ENCODE peak calls at places on chromosomes 2 and 18, in four cellular contexts. One of them, this sample, is unnamed.

GRCh38 chr2:203582468-203582867 is 47.4 kb upstream of the RAPH1 start:
- DNase-seq in HCT116: no peak
- DNase-seq in K562: no peak
- DNase-seq in HepG2: no peak
- DNase-seq in this sample: no peak

GRCh38 chr2:127661949-127662510 is 13.3 kb downstream of the LIMS2 start:
- DNase-seq in HCT116: no peak
- DNase-seq in K562: no peak
- DNase-seq in HepG2: no peak
- DNase-seq in this sample: no peak

GRCh38 chr2:222480497-222480896 is 56.2 kb downstream of the SGPP2 start:
- DNase-seq in HCT116: no peak
- DNase-seq in K562: no peak
- DNase-seq in HepG2: no peak
- DNase-seq in this sample: no peak

GRCh38 chr2:209661286-209661685 is 110.3 kb upstream of the UNC80 start:
- DNase-seq in HCT116: no peak
- DNase-seq in K562: no peak
- DNase-seq in HepG2: no peak
- DNase-seq in this sample: no peak

GRCh38 chr2:173929441-173929840 is 35.7 kb downstream of the SP3 start:
- DNase-seq in HCT116: no peak
- DNase-seq in K562: no peak
- DNase-seq in HepG2: no peak
- DNase-seq in this sample: no peak

GRCh38 chr18:58661423-58661822 is 9.8 kb upstream of the MALT1 start:
- DNase-seq in HCT116: no peak
- DNase-seq in K562: no peak
- DNase-seq in HepG2: no peak
- DNase-seq in this sample: no peak

GRCh38 chr18:47996091-47996541 is 65.7 kb upstream of the SMAD2 start:
- DNase-seq in HCT116: no peak
- DNase-seq in K562: no peak
- DNase-seq in HepG2: no peak
- DNase-seq in this sample: no peak

GRCh38 chr2:172227719-172228118 is 125.0 kb upstream of the DLX2 start:
- DNase-seq in HCT116: no peak
- DNase-seq in K562: no peak
- DNase-seq in HepG2: no peak
- DNase-seq in this sample: no peak

GRCh38 chr2:165440367-165440766 is 29.1 kb upstream of the CSRNP3 start:
- DNase-seq in HCT116: no peak
- DNase-seq in K562: no peak
- DNase-seq in HepG2: no peak
- DNase-seq in this sample: no peak

GRCh38 chr18:24770625-24771024 is 310.2 kb downstream of the HRH4 start:
- DNase-seq in HCT116: no peak
- DNase-seq in K562: no peak
- DNase-seq in HepG2: no peak
- DNase-seq in this sample: no peak

GRCh38 chr18:39463986-39464385 is 1898.4 kb upstream of the CELF4 start:
- DNase-seq in HCT116: no peak
- DNase-seq in K562: no peak
- DNase-seq in HepG2: no peak
- DNase-seq in this sample: no peak

GRCh38 chr2:1676913-1677832 is 67.1 kb downstream of the PXDN start:
- DNase-seq in HCT116: no peak
- DNase-seq in K562: no peak
- DNase-seq in HepG2: no peak
- DNase-seq in this sample: no peak

GRCh38 chr2:160140001-160140400 is 60.1 kb downstream of the ITGB6 start:
- DNase-seq in HCT116: no peak
- DNase-seq in K562: no peak
- DNase-seq in HepG2: no peak
- DNase-seq in this sample: no peak

GRCh38 chr2:122433123-122433754 is 677.8 kb downstream of the TSN start:
- DNase-seq in HCT116: no peak
- DNase-seq in K562: no peak
- DNase-seq in HepG2: peak; percentile 84
- DNase-seq in this sample: no peak

GRCh38 chr2:95077521-95077807 is 44.1 kb downstream of the MRPS5 start:
- DNase-seq in HCT116: no peak
- DNase-seq in K562: no peak
- DNase-seq in HepG2: no peak
- DNase-seq in this sample: no peak

GRCh38 chr2:12169721-12170120 is 423.3 kb downstream of the LPIN1 start:
- DNase-seq in HCT116: no peak
- DNase-seq in K562: no peak
- DNase-seq in HepG2: no peak
- DNase-seq in this sample: no peak

GRCh38 chr2:215751200-215751910 is 262.0 kb downstream of the MREG start:
- DNase-seq in HCT116: no peak
- DNase-seq in K562: no peak
- DNase-seq in HepG2: peak; percentile 39
- DNase-seq in this sample: no peak

GRCh38 chr18:68660355-68661183 is 54.3 kb downstream of the TMX3 start:
- DNase-seq in HCT116: peak; percentile 29
- DNase-seq in K562: peak; percentile 8
- DNase-seq in HepG2: peak; percentile 33
- DNase-seq in this sample: peak; percentile 22

GRCh38 chr2:231007159-231008045 is 11.5 kb downstream of the SPATA3 start:
- DNase-seq in HCT116: no peak
- DNase-seq in K562: no peak
- DNase-seq in HepG2: peak; percentile 76
- DNase-seq in this sample: no peak

GRCh38 chr18:136433-136832 is 21.9 kb upstream of the USP14 start:
- DNase-seq in HCT116: no peak
- DNase-seq in K562: peak; percentile 72
- DNase-seq in HepG2: peak; percentile 54
- DNase-seq in this sample: no peak
- TF ChIP-seq SIN3A in HCT116: no peak
- TF ChIP-seq SIN3A in K562: no peak
- TF ChIP-seq SIN3A in HepG2: no peak
- TF ChIP-seq SIN3A in this sample: no peak

GRCh38 chr18:54023471-54023870 is 201.0 kb downstream of the MBD2 start:
- DNase-seq in HCT116: no peak
- DNase-seq in K562: no peak
- DNase-seq in HepG2: no peak
- DNase-seq in this sample: no peak
- TF ChIP-seq TCF7L2 in HCT116: no peak
- TF ChIP-seq TCF7L2 in K562: no peak
- TF ChIP-seq TCF7L2 in HepG2: no peak
- TF ChIP-seq TCF7L2 in this sample: no peak

DNA sequence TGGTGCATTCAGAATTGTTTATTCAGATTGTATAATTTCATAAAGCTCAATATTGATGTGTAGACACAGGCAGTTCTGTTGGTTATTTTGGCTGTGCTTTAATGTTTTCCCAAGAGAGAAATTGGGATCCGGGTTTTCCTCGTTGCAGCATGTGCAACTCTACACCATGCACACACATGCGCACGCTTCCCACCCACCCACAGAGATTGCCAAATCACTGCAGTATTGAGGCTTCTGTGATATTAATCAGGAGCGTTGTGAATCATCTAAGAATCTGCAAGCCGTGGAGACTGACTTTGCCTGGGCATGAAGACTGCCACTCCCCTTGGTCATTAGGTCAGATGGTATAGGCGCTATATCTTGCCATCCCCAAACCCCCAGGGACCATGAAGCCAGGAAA is 571.5 kb downstream of the SLC4A3 start:
- DNase-seq in HCT116: no peak
- DNase-seq in K562: no peak
- DNase-seq in HepG2: no peak
- DNase-seq in this sample: no peak
- TF ChIP-seq SIN3A in HCT116: no peak
- TF ChIP-seq SIN3A in K562: no peak
- TF ChIP-seq SIN3A in HepG2: no peak
- TF ChIP-seq SIN3A in this sample: no peak

GRCh38 chr2:237669628-237670351 is 42.4 kb downstream of the LRRFIP1 start:
- DNase-seq in HCT116: no peak
- DNase-seq in K562: no peak
- DNase-seq in HepG2: peak; percentile 85
- DNase-seq in this sample: no peak
- TF ChIP-seq TCF7L2 in HCT116: no peak
- TF ChIP-seq TCF7L2 in K562: no peak
- TF ChIP-seq TCF7L2 in HepG2: no peak
- TF ChIP-seq TCF7L2 in this sample: no peak

DNA sequence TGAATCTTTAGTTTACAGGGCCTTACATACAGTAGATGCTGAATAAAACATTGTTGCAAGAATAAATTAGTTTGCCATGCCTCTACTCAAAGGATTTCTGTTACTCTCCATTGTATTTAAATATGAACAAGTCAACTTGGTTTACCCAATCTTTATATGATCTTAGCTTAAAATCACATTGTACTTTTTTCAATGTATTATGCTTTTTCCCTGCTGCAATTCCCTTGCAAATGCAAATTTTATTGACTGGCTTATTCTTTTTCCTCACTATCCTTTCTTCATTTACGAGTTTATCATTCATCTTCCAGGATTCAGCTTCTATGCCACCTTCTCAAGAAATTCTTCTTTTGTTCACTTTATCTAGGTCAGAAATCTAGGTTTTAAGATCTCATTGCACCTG is 571.4 kb upstream of the ZNF804A start:
- DNase-seq in HCT116: no peak
- DNase-seq in K562: no peak
- DNase-seq in HepG2: no peak
- DNase-seq in this sample: no peak
- TF ChIP-seq SIN3A in HCT116: no peak
- TF ChIP-seq SIN3A in K562: no peak
- TF ChIP-seq SIN3A in HepG2: no peak
- TF ChIP-seq SIN3A in this sample: no peak

GRCh38 chr18:74252032-74252380 is 39.8 kb downstream of the CYB5A start:
- DNase-seq in HCT116: no peak
- DNase-seq in K562: no peak
- DNase-seq in HepG2: no peak
- DNase-seq in this sample: no peak
- TF ChIP-seq TCF7L2 in HCT116: no peak
- TF ChIP-seq TCF7L2 in K562: no peak
- TF ChIP-seq TCF7L2 in HepG2: no peak
- TF ChIP-seq TCF7L2 in this sample: no peak

GRCh38 chr2:102768892-102769291 is 7.1 kb downstream of the TMEM182 start:
- DNase-seq in HCT116: no peak
- DNase-seq in K562: no peak
- DNase-seq in HepG2: no peak
- DNase-seq in this sample: no peak

GRCh38 chr2:102770506-102770905 is 8.7 kb downstream of the TMEM182 start:
- DNase-seq in HCT116: no peak
- DNase-seq in K562: no peak
- DNase-seq in HepG2: no peak
- DNase-seq in this sample: no peak

GRCh38 chr2:102773149-102773706 is 11.4 kb downstream of the TMEM182 start:
- DNase-seq in HCT116: no peak
- DNase-seq in K562: no peak
- DNase-seq in HepG2: no peak
- DNase-seq in this sample: no peak

GRCh38 chr2:102771114-102771513 is 9.3 kb downstream of the TMEM182 start:
- DNase-seq in HCT116: no peak
- DNase-seq in K562: no peak
- DNase-seq in HepG2: no peak
- DNase-seq in this sample: no peak

DNA sequence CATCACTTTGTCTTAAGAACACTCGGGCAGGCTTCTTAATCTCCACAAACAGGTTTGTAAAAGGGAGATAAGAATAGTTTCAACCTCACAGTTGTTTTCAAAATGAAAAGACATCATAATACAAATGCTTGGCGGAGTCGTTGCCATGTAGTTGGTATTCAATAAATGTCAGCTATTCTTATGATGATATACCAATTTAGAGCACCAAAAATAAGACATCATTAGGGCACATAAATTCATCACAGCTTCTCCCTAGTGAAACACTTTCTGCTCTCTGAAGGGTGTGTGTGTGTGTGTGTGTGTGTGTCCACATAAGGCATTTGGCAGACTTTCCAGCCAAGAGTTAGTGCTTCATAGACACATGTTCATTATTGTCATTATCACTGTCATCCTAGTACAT is 10.8 kb downstream of the TMEM182 start:
- DNase-seq in HCT116: no peak
- DNase-seq in K562: no peak
- DNase-seq in HepG2: no peak
- DNase-seq in this sample: no peak
- TF ChIP-seq SIN3A in HCT116: no peak
- TF ChIP-seq SIN3A in K562: no peak
- TF ChIP-seq SIN3A in HepG2: no peak
- TF ChIP-seq SIN3A in this sample: no peak

DNA sequence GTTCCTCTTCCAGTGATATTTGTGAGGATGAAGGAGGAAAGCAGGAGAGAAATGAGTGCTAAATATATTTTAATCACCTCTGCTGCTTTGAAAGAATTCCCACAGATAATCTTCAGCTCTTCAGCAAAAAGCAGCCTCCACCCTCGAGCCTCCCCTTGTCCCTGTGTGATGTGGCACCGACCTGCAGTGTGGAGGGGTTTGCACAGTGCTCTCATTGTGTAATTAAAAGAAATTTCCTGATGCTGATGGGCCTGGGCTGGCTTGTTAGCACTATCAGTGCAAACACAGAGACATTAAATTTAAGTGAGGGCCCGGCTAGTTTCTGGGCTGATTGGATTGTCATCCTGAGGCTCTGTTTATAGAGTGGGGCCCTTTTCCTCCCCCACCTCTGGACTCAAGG is 53.4 kb downstream of the KIF5C start:
- DNase-seq in HCT116: no peak
- DNase-seq in K562: no peak
- DNase-seq in HepG2: no peak
- DNase-seq in this sample: no peak
- TF ChIP-seq TCF7L2 in HCT116: no peak
- TF ChIP-seq TCF7L2 in K562: no peak
- TF ChIP-seq TCF7L2 in HepG2: no peak
- TF ChIP-seq TCF7L2 in this sample: no peak

DNA sequence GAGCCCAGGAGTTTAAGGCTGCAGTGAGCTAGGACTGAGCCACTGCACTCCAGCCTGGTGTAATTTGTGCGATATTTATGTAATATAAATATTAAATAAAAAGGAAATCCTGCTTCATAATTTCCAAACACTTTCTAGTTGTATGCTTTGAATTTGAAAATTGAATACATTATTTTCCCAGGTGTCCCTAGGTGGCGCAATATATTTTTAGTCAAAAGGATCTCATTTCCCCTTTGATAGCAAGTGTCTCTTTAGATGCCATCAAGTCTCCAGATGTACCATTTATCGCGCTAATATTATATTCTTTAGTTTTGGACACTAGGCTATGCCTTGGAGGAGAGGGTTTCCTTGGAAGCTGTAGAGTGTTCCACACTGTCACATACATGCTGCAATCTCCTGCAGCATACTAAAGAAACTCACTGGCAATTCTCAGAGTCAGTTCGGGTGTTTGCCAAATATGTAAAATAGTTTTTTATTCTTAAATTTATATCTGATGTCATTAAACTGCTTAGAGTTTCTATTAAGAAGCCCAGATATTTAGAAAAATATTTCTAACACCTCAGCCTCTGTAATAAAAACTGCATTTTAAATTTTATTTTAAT is 5.6 kb upstream of the WDR7 start:
- DNase-seq in HCT116: peak; percentile 26
- DNase-seq in K562: no peak
- DNase-seq in HepG2: no peak
- DNase-seq in this sample: no peak
- TF ChIP-seq SIN3A in HCT116: no peak
- TF ChIP-seq SIN3A in K562: no peak
- TF ChIP-seq SIN3A in HepG2: no peak
- TF ChIP-seq SIN3A in this sample: no peak